ENCODE peak calls at places on chromosomes 1 and 21, in nine cellular contexts. K, I, T, Y, H, G, J, W and D are unnamed samples.
A peak's percentile ranks its signal among the peaks of the same experiment; 100 is the strongest.

GRCh38 chr1:229230136-229230892 is 40.6 kb upstream of the RAB4A start:
- DNase-seq in K (no peak), I (no peak), T (no peak), Y (no peak), H (peak; percentile 64), G (no peak), J (no peak), W (peak; percentile 26), D (no peak)

GRCh38 chr21:33196956-33197374 is 32.8 kb upstream of the IFNAR2 start:
- DNase-seq in K (peak; percentile 69), I (peak; percentile 79), T (peak; percentile 81), Y (no peak), H (peak; percentile 58), G (peak; percentile 28), J (peak; percentile 32), W (peak; percentile 76), D (no peak)

GRCh38 chr1:202941372-202941771 is 14.3 kb upstream of the KLHL12 start:
- DNase-seq in K (no peak), I (no peak), T (no peak), Y (no peak), H (no peak), G (no peak), J (no peak), W (no peak), D (no peak)

GRCh38 chr1:210689741-210690635 is 361.3 kb downstream of the HHAT start:
- DNase-seq in K (no peak), I (no peak), T (no peak), Y (no peak), H (no peak), G (no peak), J (no peak), W (peak; percentile 52), D (no peak)

GRCh38 chr1:22039594-22040347 is 12.7 kb upstream of the CDC42 start:
- DNase-seq in K (peak; percentile 71), I (peak; percentile 83), T (peak; percentile 82), Y (peak; percentile 86), H (peak; percentile 72), G (peak; percentile 95), J (peak; percentile 68), W (peak; percentile 53), D (no peak)

GRCh38 chr1:31181515-31182343 is 58.0 kb downstream of the NKAIN1 start:
- DNase-seq in K (peak; percentile 69), I (peak; percentile 53), T (peak; percentile 82), Y (peak; percentile 30), H (peak; percentile 77), G (peak; percentile 18), J (peak; percentile 14), W (peak; percentile 53), D (no peak)

GRCh38 chr1:244887281-244887680 is 22.9 kb upstream of the HNRNPU start:
- DNase-seq in K (no peak), I (peak; percentile 10), T (no peak), Y (no peak), H (no peak), G (no peak), J (no peak), W (no peak), D (no peak)

GRCh38 chr1:243950166-243950565 is 100.1 kb upstream of the AKT3 start:
- DNase-seq in K (no peak), I (no peak), T (no peak), Y (no peak), H (no peak), G (no peak), J (peak; percentile 74), W (peak; percentile 86), D (no peak)

GRCh38 chr1:151515265-151515664 is 4.1 kb downstream of the CGN start:
- DNase-seq in K (no peak), I (no peak), T (no peak), Y (no peak), H (no peak), G (no peak), J (no peak), W (no peak), D (no peak)

GRCh38 chr1:22729921-22730320 is 19.3 kb downstream of the EPHB2 start:
- DNase-seq in K (no peak), I (no peak), T (no peak), Y (no peak), H (no peak), G (no peak), J (no peak), W (no peak), D (no peak)

GRCh38 chr1:37797750-37798345 is 4.2 kb downstream of the MANEAL start:
- DNase-seq in K (no peak), I (no peak), T (no peak), Y (no peak), H (no peak), G (no peak), J (peak; percentile 45), W (peak; percentile 13), D (no peak)

GRCh38 chr1:8094481-8095241 is 68.6 kb upstream of the ERRFI1 start:
- DNase-seq in K (no peak), I (peak; percentile 96), T (no peak), Y (no peak), H (no peak), G (no peak), J (peak; percentile 64), W (peak; percentile 77), D (no peak)

GRCh38 chr21:39384674-39385298 is 35.9 kb upstream of the HMGN1 start:
- DNase-seq in K (no peak), I (peak; percentile 9), T (no peak), Y (no peak), H (no peak), G (peak; percentile 7), J (peak; percentile 61), W (peak; percentile 70), D (no peak)

GRCh38 chr1:17875882-17876280 is 120.7 kb downstream of the ACTL8 start:
- DNase-seq in K (no peak), I (no peak), T (no peak), Y (no peak), H (no peak), G (no peak), J (peak; percentile 68), W (peak; percentile 92), D (no peak)

GRCh38 chr1:243621973-243622372 is 228.1 kb downstream of the AKT3 start:
- DNase-seq in K (no peak), I (no peak), T (no peak), Y (no peak), H (no peak), G (no peak), J (no peak), W (no peak), D (no peak)

GRCh38 chr1:117674521-117675400 is 68.9 kb downstream of the TENT5C start:
- DNase-seq in K (no peak), I (peak; percentile 29), T (peak; percentile 32), Y (no peak), H (no peak), G (no peak), J (no peak), W (no peak), D (no peak)

GRCh38 chr1:28592314-28593071 is 428 bp downstream of the RAB42 start:
- DNase-seq in K (no peak), I (peak; percentile 64), T (no peak), Y (no peak), H (no peak), G (no peak), J (no peak), W (no peak), D (no peak)

GRCh38 chr1:220962031-220962751 is 82.9 kb downstream of the HLX start:
- DNase-seq in K (no peak), I (no peak), T (no peak), Y (no peak), H (no peak), G (no peak), J (peak; percentile 97), W (peak; percentile 97), D (no peak)

GRCh38 chr1:155050560-155051341 is at the start of gene ADAM15:
- DNase-seq in K (peak; percentile 51), I (peak; percentile 85), T (peak; percentile 84), Y (peak; percentile 85), H (peak; percentile 93), G (peak; percentile 74), J (peak; percentile 68), W (peak; percentile 83), D (no peak)

GRCh38 chr1:10152709-10153284 is 57.6 kb upstream of the KIF1B start:
- DNase-seq in K (peak; percentile 13), I (peak; percentile 77), T (peak; percentile 75), Y (no peak), H (no peak), G (peak; percentile 44), J (peak; percentile 10), W (peak; percentile 53), D (no peak)